ENCODE peak calls at places on chromosomes 16 and 17, in six cellular contexts. One of them, this sample, is unnamed. For H3K4me1, the result is how much of the 10 kb centered on the place peaks cover.

GRCh38 chr16:83720981-83721380 is 86.8 kb upstream of the HSBP1 start:
- DNase-seq in trophoblast cell: no peak
- DNase-seq in H9: no peak
- DNase-seq in IMR-90: no peak
- DNase-seq in mesenchymal stem cell: no peak
- DNase-seq in H1: no peak
- DNase-seq in this sample: no peak

GRCh38 chr17:8859029-8859803 is 8.3 kb downstream of the PIK3R6 start:
- DNase-seq in trophoblast cell: peak
- DNase-seq in H9: peak
- DNase-seq in IMR-90: peak
- DNase-seq in mesenchymal stem cell: peak
- DNase-seq in H1: no peak
- DNase-seq in this sample: no peak

GRCh38 chr16:21563676-21564075 is 35.7 kb upstream of the METTL9 start:
- DNase-seq in trophoblast cell: no peak
- DNase-seq in H9: no peak
- DNase-seq in IMR-90: no peak
- DNase-seq in mesenchymal stem cell: no peak
- DNase-seq in H1: no peak
- DNase-seq in this sample: no peak

GRCh38 chr17:81866440-81867122 is 4.6 kb downstream of the ARHGDIA start:
- DNase-seq in trophoblast cell: no peak
- DNase-seq in H9: no peak
- DNase-seq in IMR-90: no peak
- DNase-seq in mesenchymal stem cell: peak
- DNase-seq in H1: no peak
- DNase-seq in this sample: no peak

GRCh38 chr16:66741131-66741900 is 10.1 kb downstream of the DYNC1LI2 start:
- DNase-seq in trophoblast cell: peak
- DNase-seq in H9: no peak
- DNase-seq in IMR-90: peak
- DNase-seq in mesenchymal stem cell: peak
- DNase-seq in H1: no peak
- DNase-seq in this sample: no peak

GRCh38 chr17:82693168-82693867 is 5.2 kb downstream of the RAB40B start:
- DNase-seq in trophoblast cell: no peak
- DNase-seq in H9: no peak
- DNase-seq in IMR-90: no peak
- DNase-seq in mesenchymal stem cell: no peak
- DNase-seq in H1: no peak
- DNase-seq in this sample: no peak

GRCh38 chr16:62225675-62226074 is 189.4 kb upstream of the CDH8 start:
- DNase-seq in trophoblast cell: peak
- DNase-seq in H9: peak
- DNase-seq in IMR-90: no peak
- DNase-seq in mesenchymal stem cell: peak
- DNase-seq in H1: peak
- DNase-seq in this sample: peak

GRCh38 chr17:79028496-79029326 is 4.7 kb downstream of the C1QTNF1 start:
- DNase-seq in trophoblast cell: no peak
- DNase-seq in H9: no peak
- DNase-seq in IMR-90: no peak
- DNase-seq in mesenchymal stem cell: no peak
- DNase-seq in H1: no peak
- DNase-seq in this sample: no peak

GRCh38 chr16:1174477-1175357 is 21.8 kb downstream of the CACNA1H start:
- DNase-seq in trophoblast cell: no peak
- DNase-seq in H9: no peak
- DNase-seq in IMR-90: peak
- DNase-seq in mesenchymal stem cell: peak
- DNase-seq in H1: no peak
- DNase-seq in this sample: no peak

GRCh38 chr16:88835818-88836217 is 20.9 kb downstream of the GALNS start:
- DNase-seq in trophoblast cell: no peak
- DNase-seq in H9: no peak
- DNase-seq in IMR-90: no peak
- DNase-seq in mesenchymal stem cell: no peak
- DNase-seq in H1: no peak
- DNase-seq in this sample: no peak

GRCh38 chr17:65182233-65182632 is 45.1 kb downstream of the RGS9 start:
- DNase-seq in trophoblast cell: no peak
- DNase-seq in H9: no peak
- DNase-seq in IMR-90: no peak
- DNase-seq in mesenchymal stem cell: no peak
- DNase-seq in H1: no peak
- DNase-seq in this sample: no peak

GRCh38 chr16:82368041-82368440 is 198.0 kb upstream of the MPHOSPH6 start:
- DNase-seq in trophoblast cell: no peak
- DNase-seq in H9: peak
- DNase-seq in IMR-90: peak
- DNase-seq in mesenchymal stem cell: peak
- DNase-seq in H1: no peak
- DNase-seq in this sample: no peak

GRCh38 chr17:10349403-10349802 is 23.4 kb downstream of the MYH13 start:
- DNase-seq in trophoblast cell: peak
- DNase-seq in H9: peak
- DNase-seq in IMR-90: no peak
- DNase-seq in mesenchymal stem cell: no peak
- DNase-seq in H1: no peak
- DNase-seq in this sample: no peak

GRCh38 chr16:85029413-85029794 is 1.8 kb downstream of the KIAA0513 start:
- DNase-seq in trophoblast cell: peak
- DNase-seq in H9: no peak
- DNase-seq in IMR-90: peak
- DNase-seq in mesenchymal stem cell: peak
- DNase-seq in H1: no peak
- DNase-seq in this sample: no peak

GRCh38 chr16:4915226-4915761 is 21.7 kb downstream of the PPL start:
- DNase-seq in trophoblast cell: peak
- DNase-seq in H9: no peak
- DNase-seq in IMR-90: peak
- DNase-seq in mesenchymal stem cell: peak
- DNase-seq in H1: no peak
- DNase-seq in this sample: no peak

GRCh38 chr16:85945424-85945751 is 46.4 kb downstream of the IRF8 start:
- DNase-seq in trophoblast cell: no peak
- DNase-seq in H9: no peak
- DNase-seq in IMR-90: no peak
- DNase-seq in mesenchymal stem cell: no peak
- DNase-seq in H1: no peak
- DNase-seq in this sample: no peak

GRCh38 chr17:17304521-17304985 is 1.4 kb downstream of the NT5M start:
- DNase-seq in trophoblast cell: no peak
- DNase-seq in H9: no peak
- DNase-seq in IMR-90: no peak
- DNase-seq in mesenchymal stem cell: no peak
- DNase-seq in H1: no peak
- DNase-seq in this sample: no peak

GRCh38 chr17:64074704-64075484 is 54.5 kb upstream of the ICAM2 start:
- DNase-seq in trophoblast cell: no peak
- DNase-seq in H9: no peak
- DNase-seq in IMR-90: peak
- DNase-seq in mesenchymal stem cell: peak
- DNase-seq in H1: no peak
- DNase-seq in this sample: no peak

GRCh38 chr16:24191876-24192402 is 64.2 kb upstream of the CACNG3 start:
- DNase-seq in trophoblast cell: no peak
- DNase-seq in H9: no peak
- DNase-seq in IMR-90: no peak
- DNase-seq in mesenchymal stem cell: no peak
- DNase-seq in H1: no peak
- DNase-seq in this sample: no peak

GRCh38 chr16:50314665-50315064 is 48.3 kb downstream of the ADCY7 start:
- DNase-seq in trophoblast cell: no peak
- DNase-seq in H9: no peak
- DNase-seq in IMR-90: no peak
- DNase-seq in mesenchymal stem cell: no peak
- DNase-seq in H1: no peak
- DNase-seq in this sample: no peak

GRCh38 chr16:79715088-79715487 is 114.6 kb upstream of the MAF start:
- DNase-seq in trophoblast cell: no peak
- DNase-seq in H9: no peak
- DNase-seq in IMR-90: no peak
- DNase-seq in mesenchymal stem cell: no peak
- DNase-seq in H1: no peak
- DNase-seq in this sample: no peak

GRCh38 chr17:80835816-80836657 is 155.6 kb upstream of the CHMP6 start:
- DNase-seq in trophoblast cell: no peak
- DNase-seq in H9: no peak
- DNase-seq in IMR-90: no peak
- DNase-seq in mesenchymal stem cell: no peak
- DNase-seq in H1: no peak
- DNase-seq in this sample: no peak

GRCh38 chr17:78999056-78999768 is 10.4 kb downstream of the CANT1 start:
- DNase-seq in trophoblast cell: no peak
- DNase-seq in H9: no peak
- DNase-seq in IMR-90: no peak
- DNase-seq in mesenchymal stem cell: no peak
- DNase-seq in H1: no peak
- DNase-seq in this sample: no peak

GRCh38 chr16:69848635-69849545 is 86.8 kb downstream of the WWP2 start:
- DNase-seq in trophoblast cell: no peak
- DNase-seq in H9: no peak
- DNase-seq in IMR-90: peak
- DNase-seq in mesenchymal stem cell: peak
- DNase-seq in H1: no peak
- DNase-seq in this sample: no peak

GRCh38 chr17:60863892-60864673 is 186.4 kb downstream of the BCAS3 start:
- DNase-seq in trophoblast cell: no peak
- DNase-seq in H9: no peak
- DNase-seq in IMR-90: peak
- DNase-seq in mesenchymal stem cell: peak
- DNase-seq in H1: no peak
- DNase-seq in this sample: no peak

GRCh38 chr16:10584956-10585561 is 4.7 kb upstream of the EMP2 start:
- DNase-seq in trophoblast cell: no peak
- DNase-seq in H9: no peak
- DNase-seq in IMR-90: peak
- DNase-seq in mesenchymal stem cell: no peak
- DNase-seq in H1: no peak
- DNase-seq in this sample: no peak

GRCh38 chr16:59478806-59479205 is 744.7 kb upstream of the GOT2 start:
- DNase-seq in trophoblast cell: no peak
- DNase-seq in H9: no peak
- DNase-seq in IMR-90: peak
- DNase-seq in mesenchymal stem cell: no peak
- DNase-seq in H1: no peak
- DNase-seq in this sample: no peak

GRCh38 chr16:62408760-62409159 is 372.5 kb upstream of the CDH8 start:
- DNase-seq in trophoblast cell: no peak
- DNase-seq in H9: peak
- DNase-seq in IMR-90: no peak
- DNase-seq in mesenchymal stem cell: no peak
- DNase-seq in H1: peak
- DNase-seq in this sample: peak

GRCh38 chr17:79045830-79046500 is 22.0 kb downstream of the C1QTNF1 start:
- DNase-seq in trophoblast cell: peak
- DNase-seq in H9: peak
- DNase-seq in IMR-90: peak
- DNase-seq in mesenchymal stem cell: peak
- DNase-seq in H1: peak
- DNase-seq in this sample: peak

GRCh38 chr17:72365857-72366415 is 245.1 kb downstream of the SOX9 start:
- DNase-seq in trophoblast cell: no peak
- DNase-seq in H9: no peak
- DNase-seq in IMR-90: peak
- DNase-seq in mesenchymal stem cell: no peak
- DNase-seq in H1: no peak
- DNase-seq in this sample: no peak

GRCh38 chr16:1042776-1043349 is 29.7 kb upstream of the SSTR5 start:
- DNase-seq in trophoblast cell: peak
- DNase-seq in H9: no peak
- DNase-seq in IMR-90: no peak
- DNase-seq in mesenchymal stem cell: no peak
- DNase-seq in H1: no peak
- DNase-seq in this sample: no peak

GRCh38 chr17:76690596-76691280 is 20.0 kb downstream of the MXRA7 start:
- DNase-seq in trophoblast cell: no peak
- DNase-seq in H9: no peak
- DNase-seq in IMR-90: no peak
- DNase-seq in mesenchymal stem cell: no peak
- DNase-seq in H1: no peak
- DNase-seq in this sample: no peak
- H3K4me1 ChIP-seq in trophoblast cell: under half
- H3K4me1 ChIP-seq in H9: under half
- H3K4me1 ChIP-seq in IMR-90: under half
- H3K4me1 ChIP-seq in mesenchymal stem cell: half or more
- H3K4me1 ChIP-seq in H1: under half
- H3K4me1 ChIP-seq in this sample: under half

DNA sequence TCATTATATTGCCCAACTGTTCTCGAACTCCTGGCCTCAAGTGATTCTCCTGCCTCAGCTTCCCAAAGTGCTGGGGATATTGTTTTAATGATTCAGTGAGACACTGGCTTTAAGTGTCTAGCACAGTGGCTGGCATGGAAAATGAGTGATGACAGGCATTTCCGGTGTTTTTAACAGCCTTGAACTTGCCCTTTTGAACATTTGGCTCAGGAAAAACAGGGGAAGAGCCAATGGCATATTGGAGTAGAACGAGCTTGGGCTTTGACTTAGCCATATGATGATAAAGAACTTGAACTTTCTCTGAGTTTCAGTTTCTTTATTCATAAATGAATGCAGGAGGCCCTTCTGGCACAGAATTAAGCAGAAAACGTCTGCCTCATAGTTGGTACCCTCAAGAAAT is 145.0 kb upstream of the HS3ST4 start:
- DNase-seq in trophoblast cell: no peak
- DNase-seq in H9: no peak
- DNase-seq in IMR-90: no peak
- DNase-seq in mesenchymal stem cell: no peak
- DNase-seq in H1: no peak
- DNase-seq in this sample: no peak
- H4K91ac ChIP-seq in trophoblast cell: no peak
- H4K91ac ChIP-seq in H9: no peak
- H4K91ac ChIP-seq in IMR-90: no peak
- H4K91ac ChIP-seq in mesenchymal stem cell: no peak
- H4K91ac ChIP-seq in H1: no peak
- H4K91ac ChIP-seq in this sample: no peak

GRCh38 chr17:69512946-69513345 is 98.4 kb downstream of the MAP2K6 start:
- DNase-seq in trophoblast cell: no peak
- DNase-seq in H9: no peak
- DNase-seq in IMR-90: no peak
- DNase-seq in mesenchymal stem cell: no peak
- DNase-seq in H1: no peak
- DNase-seq in this sample: no peak
- H2AFZ ChIP-seq in trophoblast cell: no peak
- H2AFZ ChIP-seq in H9: no peak
- H2AFZ ChIP-seq in IMR-90: no peak
- H2AFZ ChIP-seq in mesenchymal stem cell: no peak
- H2AFZ ChIP-seq in H1: no peak
- H2AFZ ChIP-seq in this sample: no peak

DNA sequence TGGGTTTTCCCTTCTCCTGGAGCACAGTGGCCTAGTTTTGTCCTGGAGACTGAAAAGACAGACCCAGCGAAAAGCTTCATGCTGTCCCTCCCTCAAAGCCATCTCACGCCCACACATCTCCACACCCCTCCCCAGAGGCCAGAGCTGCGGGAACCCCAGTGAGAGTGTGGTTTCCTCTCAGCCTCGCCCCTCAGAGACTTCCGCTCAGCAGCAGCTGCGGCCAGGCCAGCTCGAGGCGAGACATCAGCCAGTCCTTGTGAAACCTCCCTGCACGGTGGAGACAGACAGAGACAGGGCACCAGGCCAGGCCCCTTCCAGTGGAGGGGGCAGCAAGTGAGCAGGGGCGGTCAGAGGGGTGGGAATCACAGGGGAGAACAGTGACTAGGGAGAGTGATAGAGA is 77.0 kb upstream of the TNRC6C start:
- DNase-seq in trophoblast cell: no peak
- DNase-seq in H9: no peak
- DNase-seq in IMR-90: peak
- DNase-seq in mesenchymal stem cell: peak
- DNase-seq in H1: no peak
- DNase-seq in this sample: no peak
- H3K4me1 ChIP-seq in trophoblast cell: under half
- H3K4me1 ChIP-seq in H9: under half
- H3K4me1 ChIP-seq in IMR-90: under half
- H3K4me1 ChIP-seq in mesenchymal stem cell: under half
- H3K4me1 ChIP-seq in H1: under half
- H3K4me1 ChIP-seq in this sample: under half